ENCODE peak calls at places on chromosomes 1 and 21, in four cellular contexts. A, E, B and X are unnamed samples.

GRCh38 chr1:11524465-11525150 is 45.7 kb downstream of the DISP3 start:
- DNase-seq in A (no peak), B (no peak), E (no peak), X (no peak)

GRCh38 chr1:203839081-203839480 is 22.3 kb upstream of the SNRPE start:
- DNase-seq in E (no peak), B (no peak), A (no peak), X (no peak)

GRCh38 chr1:22317231-22317919 is 134.3 kb upstream of the ZBTB40 start:
- DNase-seq in E (no peak), B (no peak), A (no peak), X (no peak)

GRCh38 chr21:41009398-41010177 is 158.4 kb upstream of the BACE2 start:
- DNase-seq in A (no peak), B (no peak), E (no peak), X (no peak)

GRCh38 chr1:43854473-43854872 is 79.1 kb upstream of the ARTN start:
- DNase-seq in E (no peak), B (no peak), A (no peak), X (no peak)

GRCh38 chr1:17874665-17875064 is 119.5 kb downstream of the ACTL8 start:
- DNase-seq in B (no peak), E (no peak), A (no peak), X (no peak)

GRCh38 chr1:102071451-102071850 is 74.7 kb upstream of the OLFM3 start:
- DNase-seq in B (no peak), A (no peak), E (no peak), X (no peak)

GRCh38 chr1:41639332-41639936 is 155.0 kb upstream of the EDN2 start:
- DNase-seq in A (no peak), B (no peak), E (no peak), X (no peak)

GRCh38 chr1:5552787-5553484 is 439.3 kb downstream of the NPHP4 start:
- DNase-seq in B (no peak), E (no peak), A (no peak), X (no peak)

GRCh38 chr21:20570824-20571232 is 427.4 kb upstream of the NCAM2 start:
- DNase-seq in B (no peak), E (no peak), A (no peak), X (no peak)

GRCh38 chr1:167927075-167927754 is 9.3 kb upstream of the DCAF6 start:
- DNase-seq in E (no peak), A (no peak), B (no peak), X (no peak)

GRCh38 chr1:15219280-15220023 is 27.6 kb upstream of the FHAD1 start:
- DNase-seq in A (no peak), E (no peak), B (no peak), X (no peak)

GRCh38 chr1:244672961-244673695 is 20.2 kb downstream of the DESI2 start:
- DNase-seq in E (peak; percentile 54), A (no peak), B (peak; percentile 31), X (peak; percentile 66)

GRCh38 chr1:63559357-63559756 is 33.9 kb upstream of the PGM1 start:
- DNase-seq in E (no peak), A (no peak), B (no peak), X (no peak)

DNA sequence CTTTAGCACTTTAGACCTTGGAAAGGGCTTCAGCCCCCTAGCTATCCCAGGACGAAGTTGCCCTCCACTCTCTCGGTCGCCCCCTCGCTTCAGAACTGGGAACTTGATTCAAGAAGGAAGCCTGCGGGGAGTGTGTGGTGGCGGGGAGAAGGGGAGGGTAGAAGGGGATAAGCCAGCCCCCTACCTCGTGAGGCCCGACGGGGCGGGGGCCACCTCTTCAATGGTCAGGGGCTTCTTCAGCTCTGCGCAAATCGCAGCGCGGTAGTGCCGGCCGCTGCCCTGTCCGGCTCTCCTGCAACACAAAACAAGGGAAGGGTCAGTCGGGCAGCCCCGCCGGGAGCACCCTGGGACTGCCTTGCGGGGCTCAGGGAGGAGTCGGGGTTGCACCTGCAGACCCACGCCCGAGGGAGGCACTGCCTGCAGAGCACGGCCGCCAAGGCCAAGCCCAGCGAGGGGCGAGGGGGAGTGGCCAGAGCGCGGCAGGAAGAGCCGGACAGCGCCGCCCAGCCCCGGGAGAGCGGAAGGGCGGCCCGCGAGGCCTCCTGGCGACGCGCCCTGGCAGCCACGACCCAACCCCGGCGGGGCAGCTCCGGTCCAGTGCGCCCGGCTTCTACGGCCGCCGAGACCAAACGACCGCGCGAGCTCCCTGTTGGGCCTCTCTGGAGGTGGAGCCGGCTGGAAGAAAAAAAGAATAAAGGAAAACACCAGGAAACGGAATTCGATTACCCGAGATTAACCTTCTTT is 56.2 kb upstream of the RASAL2 start:
- DNase-seq in B (peak; percentile 90), E (peak; percentile 91), A (peak; percentile 89), X (peak; percentile 94)
- TF ChIP-seq POLR2A in B (no peak), E (no peak), A (peak; percentile 25), X (no peak)

GRCh38 chr1:206635080-206635982 is at the start of gene DYRK3:
- DNase-seq in B (peak; percentile 97), A (peak; percentile 97), E (peak; percentile 98), X (peak; percentile 97)

GRCh38 chr1:206633708-206634121 is 1.6 kb upstream of the DYRK3 start:
- DNase-seq in B (no peak), E (peak; percentile 22), A (peak; percentile 64), X (no peak)

GRCh38 chr1:206635983-206636354 is 633 bp downstream of the DYRK3 start:
- DNase-seq in B (no peak), A (no peak), E (no peak), X (no peak)

GRCh38 chr1:206634365-206635079 is 814 bp upstream of the DYRK3 start:
- DNase-seq in B (peak; percentile 95), E (peak; percentile 96), A (peak; percentile 94), X (peak; percentile 91)

DNA sequence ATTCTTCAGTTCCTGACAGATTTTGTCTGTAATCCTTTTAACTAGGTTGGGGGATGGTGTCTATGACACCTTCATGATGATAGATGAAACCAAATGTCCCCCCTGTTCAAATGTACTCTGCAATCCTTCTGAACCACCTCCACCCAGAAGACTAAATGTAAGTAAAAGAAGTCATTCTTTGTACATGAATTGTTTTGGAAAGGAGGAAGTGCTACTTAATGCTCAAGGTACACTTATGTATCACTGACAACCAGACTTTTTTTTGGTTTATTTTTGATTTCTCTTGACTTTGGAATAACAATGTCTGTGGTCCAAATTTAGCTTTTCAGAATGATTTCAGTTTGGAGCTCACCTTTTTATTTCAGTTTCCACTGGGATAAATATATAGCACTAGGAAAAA is 2.3 kb downstream of the DYRK3 start:
- DNase-seq in E (no peak), A (no peak), B (no peak), X (no peak)
- H3K27ac ChIP-seq in E (no peak overlapping the region), A (peak overlapping the region; percentile 82), B (no peak overlapping the region), X (peak overlapping the region; percentile 48)

GRCh38 chr21:28237661-28238060 is 755.0 kb downstream of the LTN1 start:
- DNase-seq in B (no peak), A (no peak), E (no peak), X (no peak)

GRCh38 chr21:28233536-28234220 is 759.0 kb downstream of the LTN1 start:
- DNase-seq in E (no peak), B (no peak), A (no peak), X (no peak)

GRCh38 chr21:28239345-28239744 is 753.3 kb downstream of the LTN1 start:
- DNase-seq in A (no peak), E (no peak), B (no peak), X (no peak)

GRCh38 chr21:28230559-28230958 is 762.1 kb downstream of the LTN1 start:
- DNase-seq in B (no peak), A (no peak), E (no peak), X (no peak)

GRCh38 chr21:28235169-28235892 is 757.3 kb downstream of the LTN1 start:
- DNase-seq in B (no peak), A (no peak), E (no peak), X (no peak)
- TF ChIP-seq CTCF in B (no peak), A (no peak), E (no peak), X (no peak)

DNA sequence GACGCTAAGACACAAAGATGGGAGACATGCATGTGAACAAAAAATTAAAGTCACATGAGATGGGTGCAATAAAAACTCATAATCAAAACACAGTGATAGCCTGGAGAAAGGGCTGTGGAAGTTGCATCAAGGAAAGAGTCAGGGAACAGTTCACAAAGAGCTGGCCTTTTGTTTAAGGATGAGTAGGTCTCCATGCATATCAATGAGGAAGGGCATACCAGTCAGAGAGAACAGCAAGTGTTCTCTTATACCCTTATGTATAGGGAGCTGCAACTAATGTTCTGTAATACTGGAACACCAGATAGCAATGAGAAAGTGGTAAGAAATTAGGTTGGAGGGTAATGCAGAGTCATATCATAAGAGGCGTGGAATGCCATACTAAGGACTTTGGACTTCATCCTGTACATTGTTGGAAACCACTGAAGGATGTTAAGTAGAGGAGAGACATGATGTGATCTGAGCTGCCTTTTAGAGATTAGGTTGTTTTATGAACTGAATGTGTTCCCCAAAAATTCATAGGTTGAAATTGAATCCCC is 46.7 kb upstream of the SAMD13 start:
- DNase-seq in E (no peak), A (no peak), B (no peak), X (no peak)
- TF ChIP-seq POLR2A in E (no peak), A (no peak), B (no peak), X (no peak)

GRCh38 chr1:213681788-213682340 is 305.9 kb upstream of the PROX1 start:
- DNase-seq in A (no peak), E (no peak), B (no peak), X (no peak)

GRCh38 chr1:213684454-213684853 is 303.3 kb upstream of the PROX1 start:
- DNase-seq in A (no peak), E (no peak), B (no peak), X (no peak)

GRCh38 chr1:213686003-213686582 is 301.7 kb upstream of the PROX1 start:
- DNase-seq in B (no peak), E (no peak), A (no peak), X (no peak)

GRCh38 chr1:213686983-213687382 is 300.8 kb upstream of the PROX1 start:
- DNase-seq in B (no peak), A (no peak), E (no peak), X (no peak)

GRCh38 chr1:213683529-213683928 is 304.2 kb upstream of the PROX1 start:
- DNase-seq in B (no peak), A (no peak), E (no peak), X (no peak)
- H3K27ac ChIP-seq in B (no peak overlapping the region), A (no peak overlapping the region), E (no peak overlapping the region), X (no peak overlapping the region)

GRCh38 chr1:27522860-27523665 is 33.1 kb upstream of the WASF2 start:
- DNase-seq in A (peak; percentile 61), E (peak; percentile 63), B (no peak), X (peak; percentile 58)
- TF ChIP-seq CTCF in A (peak; percentile 41), E (no peak), B (no peak), X (no peak)

GRCh38 chr1:9291914-9292360 is 757 bp upstream of the SPSB1 start:
- DNase-seq in E (peak; percentile 70), A (peak; percentile 64), B (peak; percentile 75), X (peak; percentile 48)
- TF ChIP-seq POLR2A in E (no peak), A (no peak), B (no peak), X (no peak)